ENCODE peak calls at places on chromosomes 11 and 22, in five cellular contexts. U is IMR-90, S is K562, Z is H1, J is HepG2. M is an unnamed sample.

GRCh38 chr22:38832005-38832978 is 11.5 kb downstream of the NPTXR start:
- DNase-seq in U (no peak), Z (no peak), J (no peak), S (no peak), M (no peak)

GRCh38 chr22:23292453-23293350 is 112.4 kb downstream of the BCR start:
- DNase-seq in Z (no peak), S (no peak), U (no peak), J (no peak), M (no peak)

GRCh38 chr11:67266424-67267187 is at the start of gene GRK2:
- DNase-seq in S (peak; percentile 92), U (peak; percentile 28), Z (no peak), J (no peak), M (peak; percentile 60)

GRCh38 chr11:68979931-68980775 is 633 bp downstream of the MRGPRD start:
- DNase-seq in J (no peak), S (no peak), Z (no peak), U (no peak), M (no peak)

GRCh38 chr22:35205141-35205775 is 52.0 kb upstream of the HMGXB4 start:
- DNase-seq in Z (no peak), S (no peak), U (no peak), J (no peak), M (no peak)

GRCh38 chr22:36884314-36885158 is 23.7 kb downstream of the NCF4 start:
- DNase-seq in J (no peak), U (no peak), S (no peak), Z (no peak), M (no peak)

GRCh38 chr22:20642668-20643179 is 131.2 kb upstream of the SERPIND1 start:
- DNase-seq in J (no peak), Z (no peak), U (no peak), S (no peak), M (no peak)

GRCh38 chr11:2804701-2805387 is 80.7 kb downstream of the CDKN1C start:
- DNase-seq in U (no peak), S (no peak), Z (no peak), J (no peak), M (no peak)

GRCh38 chr22:44206696-44207095 is 26.0 kb downstream of the PARVG start:
- DNase-seq in Z (no peak), J (no peak), U (no peak), S (no peak), M (no peak)

GRCh38 chr11:64409707-64410395 is 50.9 kb downstream of the RPS6KA4 start:
- DNase-seq in J (no peak), Z (no peak), S (no peak), U (peak; percentile 17), M (no peak)

GRCh38 chr22:35883028-35883620 is 145.5 kb downstream of the RBFOX2 start:
- DNase-seq in J (no peak), S (no peak), Z (no peak), U (peak; percentile 55), M (peak; percentile 7)

GRCh38 chr11:1502168-1502955 is 15.8 kb upstream of the MOB2 start:
- DNase-seq in J (no peak), U (no peak), S (no peak), Z (no peak), M (no peak)

GRCh38 chr11:130217632-130218031 is 58.0 kb downstream of the ST14 start:
- DNase-seq in J (no peak), Z (no peak), U (no peak), S (no peak), M (no peak)

GRCh38 chr11:26651916-26652315 is 69.9 kb downstream of the SLC5A12 start:
- DNase-seq in U (no peak), Z (no peak), S (no peak), J (no peak), M (no peak)

GRCh38 chr11:130428271-130428670 is at the start of gene ADAMTS8:
- DNase-seq in U (no peak), S (no peak), Z (no peak), J (no peak), M (no peak)

GRCh38 chr22:46710842-46711241 is 27.2 kb downstream of the CERK start:
- DNase-seq in Z (no peak), U (no peak), S (no peak), J (no peak), M (no peak)

GRCh38 chr11:131609317-131609716 is 238.9 kb downstream of the NTM start:
- DNase-seq in J (no peak), S (no peak), U (peak; percentile 46), Z (no peak), M (no peak)

GRCh38 chr11:31160504-31161422 is 208.8 kb downstream of the DCDC1 start:
- DNase-seq in U (no peak), J (peak; percentile 7), Z (no peak), S (peak; percentile 16), M (peak; percentile 25)

GRCh38 chr11:69488543-69488940 is 7.1 kb downstream of the LINC01488 start:
- DNase-seq in Z (no peak), U (no peak), J (no peak), S (no peak), M (no peak)

GRCh38 chr11:61303725-61304124 is 8.6 kb upstream of the VWCE start:
- DNase-seq in U (no peak), S (no peak), J (no peak), Z (no peak), M (no peak)

GRCh38 chr11:111423250-111423615 is 44.2 kb upstream of the POU2AF1 start:
- DNase-seq in J (no peak), U (no peak), S (no peak), Z (no peak), M (no peak)

GRCh38 chr11:6992457-6993431 is 27.4 kb downstream of the ZNF214 start:
- DNase-seq in U (peak; percentile 99), Z (no peak), J (no peak), S (no peak), M (no peak)

DNA sequence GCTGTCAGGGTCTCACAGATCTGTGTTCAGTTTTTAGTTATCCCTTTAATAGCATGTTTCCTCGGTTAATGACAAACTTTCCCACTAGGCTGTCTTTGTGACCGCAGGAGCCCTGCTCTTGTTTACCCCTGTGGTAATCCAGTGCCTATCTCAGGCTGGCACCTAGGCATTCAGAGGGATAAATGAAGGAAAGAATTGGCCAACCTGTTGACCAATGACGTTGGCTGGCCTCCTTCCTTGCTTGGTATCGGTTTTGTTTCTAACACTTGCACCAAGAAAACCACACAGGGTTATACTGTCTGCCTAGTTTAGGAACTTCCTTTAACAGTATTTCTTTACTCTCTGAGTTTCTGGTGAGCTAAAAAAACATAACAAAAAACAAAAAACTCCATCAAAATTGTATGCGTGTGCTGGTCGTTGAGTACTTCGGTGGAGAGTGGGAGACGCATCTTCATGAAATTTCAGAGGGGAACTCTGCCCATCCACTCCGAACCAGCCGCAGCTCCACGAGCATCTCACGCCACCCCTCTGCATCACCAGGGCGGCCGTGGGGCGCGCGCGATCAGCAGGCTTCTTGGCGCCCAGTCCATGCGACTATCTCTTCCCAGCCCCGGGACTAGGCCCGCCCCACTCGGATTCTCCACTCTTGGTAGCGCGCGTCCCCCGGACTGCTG is 563 bp upstream of the ENDOD1 start:
- DNase-seq in U (no peak), Z (no peak), J (no peak), S (no peak), M (no peak)
- H3K27ac ChIP-seq in U (peak overlapping the region; percentile 70), Z (no peak overlapping the region), J (no peak overlapping the region), S (peak overlapping the region; percentile 42), M (peak overlapping the region; percentile 96)

GRCh38 chr22:40220316-40221054 is 42.8 kb downstream of the TNRC6B start:
- DNase-seq in J (no peak), S (no peak), Z (no peak), U (no peak), M (no peak)
- TF ChIP-seq MAFK in J (no peak), S (no peak), Z (no peak), U (no peak), M (no peak)

GRCh38 chr22:25482091-25482760 is 82.2 kb upstream of the GRK3 start:
- DNase-seq in S (no peak), Z (no peak), U (no peak), J (no peak), M (no peak)

GRCh38 chr22:25478111-25478510 is 86.4 kb upstream of the GRK3 start:
- DNase-seq in Z (no peak), S (no peak), J (no peak), U (no peak), M (no peak)

GRCh38 chr22:25475554-25476022 is 88.9 kb upstream of the GRK3 start:
- DNase-seq in Z (no peak), J (no peak), S (no peak), U (peak; percentile 72), M (no peak)

GRCh38 chr22:25478573-25478972 is 85.9 kb upstream of the GRK3 start:
- DNase-seq in U (no peak), Z (no peak), S (no peak), J (no peak), M (no peak)

DNA sequence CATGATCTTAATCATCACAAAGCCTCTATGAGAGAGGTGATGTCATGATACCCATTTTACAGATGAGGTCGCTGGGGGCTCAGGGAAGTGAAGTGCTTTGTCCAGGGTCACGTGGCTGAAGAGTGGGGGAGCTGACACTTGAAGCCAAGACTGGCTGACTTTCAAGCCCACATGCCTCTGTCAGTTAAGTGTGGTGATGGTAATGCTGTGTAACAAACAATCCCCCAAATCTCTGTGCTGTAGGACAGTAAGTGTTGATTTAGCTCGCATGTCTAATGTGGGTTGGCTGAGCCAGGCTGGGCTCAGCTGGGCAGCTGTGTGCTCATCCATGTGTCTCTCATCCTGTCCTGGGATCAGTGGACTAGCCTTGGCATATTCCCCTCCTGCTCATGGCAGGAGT is 87.1 kb upstream of the GRK3 start:
- DNase-seq in U (no peak), Z (no peak), S (no peak), J (no peak), M (no peak)
- H3K27ac ChIP-seq in U (no peak overlapping the region), Z (no peak overlapping the region), S (no peak overlapping the region), J (no peak overlapping the region), M (no peak overlapping the region)

GRCh38 chr11:3823303-3823702 is 14.9 kb downstream of the PGAP2 start:
- DNase-seq in S (no peak), U (peak; percentile 84), Z (no peak), J (no peak), M (peak; percentile 29)

GRCh38 chr11:3823762-3824506 is 15.6 kb downstream of the PGAP2 start:
- DNase-seq in S (no peak), J (no peak), U (no peak), Z (no peak), M (no peak)

GRCh38 chr11:3825473-3826154 is 15.1 kb downstream of the RHOG start:
- DNase-seq in U (no peak), Z (no peak), J (no peak), S (peak; percentile 22), M (no peak)

GRCh38 chr11:3826721-3827120 is 14.0 kb downstream of the RHOG start:
- DNase-seq in U (no peak), S (peak; percentile 15), J (no peak), Z (no peak), M (no peak)

DNA sequence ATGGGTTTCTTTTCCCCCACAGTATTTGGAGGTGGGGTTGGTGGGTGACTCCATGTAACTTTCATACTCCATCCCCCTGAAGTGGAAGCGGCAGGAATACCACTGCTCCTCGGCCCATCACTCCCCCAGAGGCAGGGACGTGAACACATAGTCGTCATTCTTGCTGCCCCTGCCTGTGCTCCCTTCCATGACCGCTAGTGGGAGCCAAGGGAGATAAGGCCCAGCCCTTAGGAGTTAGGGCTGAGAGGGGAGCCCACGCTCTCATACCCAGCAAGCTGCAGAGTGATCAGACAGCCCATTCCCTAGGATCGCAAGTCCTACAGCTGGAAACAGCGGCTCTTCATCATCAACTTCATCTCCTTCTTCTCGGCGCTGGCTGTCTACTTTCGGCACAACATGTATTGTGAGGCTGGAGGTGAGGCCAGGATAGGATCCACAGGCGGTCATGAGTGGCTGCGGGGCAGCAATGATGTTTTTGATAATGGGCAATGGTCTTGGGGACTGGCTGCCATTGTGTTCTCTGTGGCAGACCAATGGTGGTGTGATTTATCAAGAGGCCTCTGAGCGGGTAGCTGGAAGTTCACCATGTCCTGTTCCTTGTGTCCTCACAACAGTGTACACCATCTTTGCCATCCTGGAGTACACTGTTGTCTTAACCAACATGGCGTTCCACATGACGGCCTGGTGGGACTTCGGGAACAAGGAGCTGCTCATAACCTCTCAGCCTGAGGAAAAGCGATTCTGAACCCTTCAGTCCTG is 15.9 kb downstream of the RHOG start:
- DNase-seq in Z (peak; percentile 75), U (no peak), J (peak; percentile 69), S (peak; percentile 88), M (peak; percentile 80)
- TF ChIP-seq MAFK in Z (no peak), U (no peak), J (no peak), S (no peak), M (no peak)